ENCODE peak calls at places on chromosomes 13 and 19, in seven cellular contexts. M, D, W, Y, X, T and J are unnamed samples.
A peak's percentile ranks its signal among the peaks of the same experiment; 100 is the strongest.

GRCh38 chr13:54513254-54513653 is 1484.6 kb downstream of the OLFM4 start:
- DNase-seq in M (no peak), D (no peak), W (no peak), Y (no peak), X (no peak), T (no peak), J (no peak)

GRCh38 chr13:77215543-77215942 is 111.4 kb downstream of the MYCBP2 start:
- DNase-seq in M (no peak), D (no peak), W (no peak), Y (no peak), X (no peak), T (no peak), J (no peak)

GRCh38 chr19:35095667-35096368 is 19.8 kb upstream of the FXYD3 start:
- DNase-seq in M (no peak), D (no peak), W (no peak), Y (no peak), X (no peak), T (peak; percentile 77), J (no peak)

GRCh38 chr19:35812220-35813042 is at the start of gene PRODH2:
- DNase-seq in M (no peak), D (no peak), W (no peak), Y (no peak), X (no peak), T (no peak), J (no peak)

GRCh38 chr13:38686635-38687245 is at the start of gene FREM2:
- DNase-seq in M (no peak), D (peak; percentile 76), W (peak; percentile 80), Y (peak; percentile 82), X (no peak), T (peak; percentile 60), J (no peak)

GRCh38 chr19:51282335-51282734 is 29.1 kb upstream of the IGLON5 start:
- DNase-seq in M (no peak), D (no peak), W (no peak), Y (no peak), X (no peak), T (no peak), J (no peak)

GRCh38 chr19:42140125-42140754 is 8.0 kb upstream of the POU2F2 start:
- DNase-seq in M (no peak), D (peak; percentile 59), W (peak; percentile 59), Y (peak; percentile 55), X (no peak), T (peak; percentile 79), J (no peak)

GRCh38 chr13:96091164-96091931 is 1.4 kb downstream of the HS6ST3 start:
- DNase-seq in M (no peak), D (peak; percentile 44), W (peak; percentile 41), Y (peak; percentile 32), X (no peak), T (peak; percentile 18), J (no peak)

GRCh38 chr13:76846363-76846762 is 39.8 kb downstream of the KCTD12 start:
- DNase-seq in M (no peak), D (no peak), W (no peak), Y (no peak), X (no peak), T (no peak), J (no peak)

GRCh38 chr13:40121711-40122110 is 466.2 kb downstream of the COG6 start:
- DNase-seq in M (no peak), D (no peak), W (no peak), Y (no peak), X (no peak), T (no peak), J (no peak)

GRCh38 chr19:50358483-50359431 is 6.7 kb downstream of the NAPSA start:
- DNase-seq in M (no peak), D (peak; percentile 73), W (peak; percentile 72), Y (no peak), X (peak; percentile 69), T (peak; percentile 94), J (no peak)

GRCh38 chr19:55160128-55160985 is 2.8 kb upstream of the TNNI3 start:
- DNase-seq in M (no peak), D (peak; percentile 94), W (peak; percentile 91), Y (peak; percentile 94), X (peak; percentile 79), T (peak; percentile 94), J (peak; percentile 77)

GRCh38 chr13:99506632-99507031 is 5.4 kb downstream of the TM9SF2 start:
- DNase-seq in M (no peak), D (no peak), W (no peak), Y (no peak), X (no peak), T (no peak), J (no peak)

GRCh38 chr19:48330012-48330681 is 4.8 kb downstream of the EMP3 start:
- DNase-seq in M (no peak), D (peak; percentile 87), W (peak; percentile 90), Y (peak; percentile 75), X (peak; percentile 67), T (peak; percentile 88), J (no peak)

GRCh38 chr19:45125975-45126493 is 33.1 kb downstream of the PPP1R37 start:
- DNase-seq in M (no peak), D (peak; percentile 72), W (peak; percentile 74), Y (peak; percentile 70), X (peak; percentile 56), T (peak; percentile 82), J (peak; percentile 22)

GRCh38 chr19:4692275-4693077 is 22.3 kb upstream of the MYDGF start:
- DNase-seq in M (no peak), D (no peak), W (no peak), Y (no peak), X (no peak), T (no peak), J (no peak)